ENCODE peak calls at places on chromosomes 3 and 15, in eight cellular contexts. One of them, this sample, is unnamed.
A peak's percentile ranks its signal among the peaks of the same experiment; 100 is the strongest.

GRCh38 chr3:184164648-184165330 is 9.6 kb downstream of the DVL3 start:
- DNase-seq in right atrium auricular region: no peak
- DNase-seq in right lobe of liver: no peak
- DNase-seq in tibial artery: no peak
- DNase-seq in cardiac muscle cell: no peak
- DNase-seq in upper lobe of right lung: no peak
- DNase-seq in heart left ventricle: no peak
- DNase-seq in lower lobe of right lung: no peak
- DNase-seq in this sample: no peak

GRCh38 chr3:48306860-48307530 is 26.5 kb downstream of the SPINK8 start:
- DNase-seq in upper lobe of right lung: no peak
- DNase-seq in lower lobe of right lung: no peak
- DNase-seq in cardiac muscle cell: no peak
- DNase-seq in heart left ventricle: no peak
- DNase-seq in right lobe of liver: no peak
- DNase-seq in tibial artery: no peak
- DNase-seq in right atrium auricular region: no peak
- DNase-seq in this sample: no peak

GRCh38 chr3:132464066-132464465 is 46.8 kb downstream of the DNAJC13 start:
- DNase-seq in cardiac muscle cell: no peak
- DNase-seq in tibial artery: no peak
- DNase-seq in upper lobe of right lung: no peak
- DNase-seq in heart left ventricle: no peak
- DNase-seq in right lobe of liver: no peak
- DNase-seq in right atrium auricular region: no peak
- DNase-seq in lower lobe of right lung: no peak
- DNase-seq in this sample: no peak

GRCh38 chr3:127677541-127678314 is 5.0 kb downstream of the ABTB1 start:
- DNase-seq in lower lobe of right lung: no peak
- DNase-seq in right atrium auricular region: no peak
- DNase-seq in right lobe of liver: peak; percentile 45
- DNase-seq in heart left ventricle: peak; percentile 23
- DNase-seq in upper lobe of right lung: peak; percentile 55
- DNase-seq in tibial artery: peak; percentile 17
- DNase-seq in cardiac muscle cell: no peak
- DNase-seq in this sample: no peak

GRCh38 chr3:17119198-17120072 is 234.7 kb downstream of the PLCL2 start:
- DNase-seq in right atrium auricular region: no peak
- DNase-seq in lower lobe of right lung: no peak
- DNase-seq in cardiac muscle cell: no peak
- DNase-seq in tibial artery: no peak
- DNase-seq in heart left ventricle: no peak
- DNase-seq in upper lobe of right lung: no peak
- DNase-seq in right lobe of liver: no peak
- DNase-seq in this sample: no peak

GRCh38 chr3:124627501-124627908 is 102.7 kb upstream of the UMPS start:
- DNase-seq in heart left ventricle: no peak
- DNase-seq in cardiac muscle cell: peak; percentile 49
- DNase-seq in upper lobe of right lung: no peak
- DNase-seq in right atrium auricular region: no peak
- DNase-seq in right lobe of liver: no peak
- DNase-seq in lower lobe of right lung: no peak
- DNase-seq in tibial artery: no peak
- DNase-seq in this sample: no peak

GRCh38 chr3:187286467-187287059 is 5.0 kb downstream of the MASP1 start:
- DNase-seq in right lobe of liver: peak; percentile 91
- DNase-seq in tibial artery: no peak
- DNase-seq in heart left ventricle: no peak
- DNase-seq in right atrium auricular region: no peak
- DNase-seq in cardiac muscle cell: no peak
- DNase-seq in upper lobe of right lung: no peak
- DNase-seq in lower lobe of right lung: no peak
- DNase-seq in this sample: no peak

GRCh38 chr3:134627831-134628230 is 23.0 kb downstream of the KY start:
- DNase-seq in heart left ventricle: no peak
- DNase-seq in upper lobe of right lung: no peak
- DNase-seq in cardiac muscle cell: no peak
- DNase-seq in right lobe of liver: no peak
- DNase-seq in lower lobe of right lung: no peak
- DNase-seq in tibial artery: no peak
- DNase-seq in right atrium auricular region: no peak
- DNase-seq in this sample: peak; percentile 22

GRCh38 chr3:132804498-132804897 is 82.3 kb upstream of the NPHP3 start:
- DNase-seq in tibial artery: no peak
- DNase-seq in cardiac muscle cell: no peak
- DNase-seq in right atrium auricular region: no peak
- DNase-seq in heart left ventricle: no peak
- DNase-seq in lower lobe of right lung: no peak
- DNase-seq in right lobe of liver: no peak
- DNase-seq in upper lobe of right lung: no peak
- DNase-seq in this sample: no peak

GRCh38 chr3:187430576-187430975 is 62.4 kb downstream of the RTP4 start:
- DNase-seq in cardiac muscle cell: no peak
- DNase-seq in right lobe of liver: no peak
- DNase-seq in heart left ventricle: no peak
- DNase-seq in tibial artery: no peak
- DNase-seq in lower lobe of right lung: no peak
- DNase-seq in upper lobe of right lung: no peak
- DNase-seq in right atrium auricular region: no peak
- DNase-seq in this sample: no peak

GRCh38 chr3:113245775-113246174 is 34.4 kb downstream of the BOC start:
- DNase-seq in cardiac muscle cell: no peak
- DNase-seq in right lobe of liver: no peak
- DNase-seq in right atrium auricular region: peak; percentile 77
- DNase-seq in tibial artery: peak; percentile 73
- DNase-seq in lower lobe of right lung: no peak
- DNase-seq in upper lobe of right lung: no peak
- DNase-seq in heart left ventricle: no peak
- DNase-seq in this sample: no peak

GRCh38 chr3:144259267-144259666 is 287.6 kb downstream of the DIPK2A start:
- DNase-seq in tibial artery: no peak
- DNase-seq in heart left ventricle: no peak
- DNase-seq in right lobe of liver: no peak
- DNase-seq in upper lobe of right lung: no peak
- DNase-seq in right atrium auricular region: no peak
- DNase-seq in lower lobe of right lung: no peak
- DNase-seq in cardiac muscle cell: no peak
- DNase-seq in this sample: no peak

GRCh38 chr15:48566669-48567068 is 78.8 kb downstream of the FBN1 start:
- DNase-seq in cardiac muscle cell: no peak
- DNase-seq in right atrium auricular region: no peak
- DNase-seq in upper lobe of right lung: no peak
- DNase-seq in lower lobe of right lung: no peak
- DNase-seq in heart left ventricle: no peak
- DNase-seq in tibial artery: no peak
- DNase-seq in right lobe of liver: no peak
- DNase-seq in this sample: no peak

GRCh38 chr3:132709761-132710160 is 12.4 kb downstream of the NPHP3 start:
- DNase-seq in right atrium auricular region: no peak
- DNase-seq in cardiac muscle cell: no peak
- DNase-seq in tibial artery: no peak
- DNase-seq in heart left ventricle: no peak
- DNase-seq in lower lobe of right lung: no peak
- DNase-seq in right lobe of liver: no peak
- DNase-seq in upper lobe of right lung: no peak
- DNase-seq in this sample: no peak

GRCh38 chr3:140497331-140497730 is 180.5 kb upstream of the TRIM42 start:
- DNase-seq in heart left ventricle: no peak
- DNase-seq in right atrium auricular region: no peak
- DNase-seq in cardiac muscle cell: no peak
- DNase-seq in lower lobe of right lung: no peak
- DNase-seq in right lobe of liver: no peak
- DNase-seq in upper lobe of right lung: no peak
- DNase-seq in tibial artery: no peak
- DNase-seq in this sample: no peak
- H3K27ac ChIP-seq in heart left ventricle: no peak overlapping the region
- H3K27ac ChIP-seq in right atrium auricular region: no peak overlapping the region
- H3K27ac ChIP-seq in cardiac muscle cell: no peak overlapping the region
- H3K27ac ChIP-seq in lower lobe of right lung: no peak overlapping the region
- H3K27ac ChIP-seq in right lobe of liver: no peak overlapping the region
- H3K27ac ChIP-seq in upper lobe of right lung: no peak overlapping the region
- H3K27ac ChIP-seq in tibial artery: no peak overlapping the region
- H3K27ac ChIP-seq in this sample: no peak overlapping the region

DNA sequence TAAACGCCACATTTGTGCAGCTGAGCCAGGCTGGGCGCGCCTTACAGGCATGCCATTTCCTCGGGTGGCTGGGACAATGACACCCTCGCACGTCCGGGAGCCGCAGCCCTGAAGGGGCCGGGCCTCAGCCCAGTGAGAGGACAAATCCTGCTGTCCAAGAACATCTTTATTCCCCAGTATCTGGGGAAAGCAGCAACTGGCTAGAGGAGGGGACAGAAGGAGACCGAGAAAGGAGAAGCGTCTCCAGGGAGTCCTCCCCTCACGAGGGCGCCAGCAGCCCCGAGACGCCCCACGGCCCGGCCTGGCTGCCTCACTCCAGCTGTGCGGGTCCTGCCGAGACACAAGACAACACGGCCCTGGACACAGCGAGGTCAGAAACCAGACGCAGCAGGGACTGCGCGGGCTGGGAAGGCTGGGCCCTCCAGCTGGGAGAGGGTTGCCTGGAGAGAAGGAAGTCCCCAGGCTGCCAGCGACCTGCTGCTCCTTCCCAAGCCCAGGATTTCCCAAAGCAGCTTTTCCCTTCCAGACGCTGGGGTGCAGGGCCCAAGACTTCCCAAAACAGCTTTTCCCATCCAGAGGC is 130.2 kb downstream of the CHSY1 start:
- DNase-seq in tibial artery: peak; percentile 69
- DNase-seq in lower lobe of right lung: peak; percentile 84
- DNase-seq in heart left ventricle: peak; percentile 94
- DNase-seq in right atrium auricular region: peak; percentile 81
- DNase-seq in right lobe of liver: peak; percentile 68
- DNase-seq in upper lobe of right lung: peak; percentile 85
- DNase-seq in cardiac muscle cell: peak; percentile 75
- DNase-seq in this sample: peak; percentile 58
- TF ChIP-seq CTCF in tibial artery: no peak
- TF ChIP-seq CTCF in lower lobe of right lung: peak; percentile 38
- TF ChIP-seq CTCF in heart left ventricle: no peak
- TF ChIP-seq CTCF in right atrium auricular region: peak; percentile 51
- TF ChIP-seq CTCF in right lobe of liver: peak; percentile 23
- TF ChIP-seq CTCF in upper lobe of right lung: peak; percentile 33
- TF ChIP-seq CTCF in cardiac muscle cell: peak; percentile 46
- TF ChIP-seq CTCF in this sample: no peak

GRCh38 chr3:105837143-105837740 is 31.6 kb downstream of the CBLB start:
- DNase-seq in heart left ventricle: no peak
- DNase-seq in upper lobe of right lung: no peak
- DNase-seq in right atrium auricular region: no peak
- DNase-seq in right lobe of liver: no peak
- DNase-seq in tibial artery: no peak
- DNase-seq in lower lobe of right lung: no peak
- DNase-seq in cardiac muscle cell: no peak
- DNase-seq in this sample: no peak

GRCh38 chr3:105834768-105835167 is 34.0 kb downstream of the CBLB start:
- DNase-seq in tibial artery: no peak
- DNase-seq in right lobe of liver: no peak
- DNase-seq in upper lobe of right lung: no peak
- DNase-seq in right atrium auricular region: no peak
- DNase-seq in cardiac muscle cell: no peak
- DNase-seq in lower lobe of right lung: no peak
- DNase-seq in heart left ventricle: no peak
- DNase-seq in this sample: no peak

GRCh38 chr3:105836533-105836932 is 32.3 kb downstream of the CBLB start:
- DNase-seq in tibial artery: no peak
- DNase-seq in cardiac muscle cell: no peak
- DNase-seq in right lobe of liver: no peak
- DNase-seq in lower lobe of right lung: no peak
- DNase-seq in right atrium auricular region: no peak
- DNase-seq in upper lobe of right lung: no peak
- DNase-seq in heart left ventricle: no peak
- DNase-seq in this sample: no peak

GRCh38 chr3:105837947-105838346 is 30.9 kb downstream of the CBLB start:
- DNase-seq in right lobe of liver: no peak
- DNase-seq in cardiac muscle cell: no peak
- DNase-seq in lower lobe of right lung: no peak
- DNase-seq in tibial artery: no peak
- DNase-seq in right atrium auricular region: no peak
- DNase-seq in upper lobe of right lung: no peak
- DNase-seq in heart left ventricle: no peak
- DNase-seq in this sample: no peak

GRCh38 chr3:105835606-105836005 is 33.2 kb downstream of the CBLB start:
- DNase-seq in right lobe of liver: no peak
- DNase-seq in heart left ventricle: no peak
- DNase-seq in upper lobe of right lung: no peak
- DNase-seq in cardiac muscle cell: no peak
- DNase-seq in lower lobe of right lung: no peak
- DNase-seq in right atrium auricular region: no peak
- DNase-seq in tibial artery: no peak
- DNase-seq in this sample: no peak
- H3K27ac ChIP-seq in right lobe of liver: peak overlapping the region; percentile 51
- H3K27ac ChIP-seq in heart left ventricle: peak overlapping the region; percentile 66
- H3K27ac ChIP-seq in upper lobe of right lung: no peak overlapping the region
- H3K27ac ChIP-seq in cardiac muscle cell: peak overlapping the region; percentile 36
- H3K27ac ChIP-seq in lower lobe of right lung: no peak overlapping the region
- H3K27ac ChIP-seq in right atrium auricular region: peak overlapping the region; percentile 51
- H3K27ac ChIP-seq in tibial artery: peak overlapping the region; percentile 11
- H3K27ac ChIP-seq in this sample: no peak overlapping the region

GRCh38 chr3:135926664-135927063 is 38.9 kb upstream of the PPP2R3A start:
- DNase-seq in upper lobe of right lung: no peak
- DNase-seq in right atrium auricular region: no peak
- DNase-seq in lower lobe of right lung: no peak
- DNase-seq in heart left ventricle: no peak
- DNase-seq in right lobe of liver: no peak
- DNase-seq in cardiac muscle cell: no peak
- DNase-seq in tibial artery: no peak
- DNase-seq in this sample: no peak

GRCh38 chr3:135924506-135924905 is 41.0 kb upstream of the PPP2R3A start:
- DNase-seq in right lobe of liver: no peak
- DNase-seq in cardiac muscle cell: no peak
- DNase-seq in upper lobe of right lung: no peak
- DNase-seq in tibial artery: no peak
- DNase-seq in heart left ventricle: no peak
- DNase-seq in right atrium auricular region: no peak
- DNase-seq in lower lobe of right lung: no peak
- DNase-seq in this sample: no peak

GRCh38 chr3:135930243-135930642 is 35.3 kb upstream of the PPP2R3A start:
- DNase-seq in tibial artery: no peak
- DNase-seq in cardiac muscle cell: peak; percentile 23
- DNase-seq in right atrium auricular region: no peak
- DNase-seq in upper lobe of right lung: no peak
- DNase-seq in heart left ventricle: no peak
- DNase-seq in right lobe of liver: no peak
- DNase-seq in lower lobe of right lung: no peak
- DNase-seq in this sample: no peak

GRCh38 chr3:135927170-135927569 is 38.4 kb upstream of the PPP2R3A start:
- DNase-seq in cardiac muscle cell: no peak
- DNase-seq in tibial artery: no peak
- DNase-seq in right atrium auricular region: no peak
- DNase-seq in lower lobe of right lung: no peak
- DNase-seq in right lobe of liver: no peak
- DNase-seq in upper lobe of right lung: no peak
- DNase-seq in heart left ventricle: no peak
- DNase-seq in this sample: no peak

DNA sequence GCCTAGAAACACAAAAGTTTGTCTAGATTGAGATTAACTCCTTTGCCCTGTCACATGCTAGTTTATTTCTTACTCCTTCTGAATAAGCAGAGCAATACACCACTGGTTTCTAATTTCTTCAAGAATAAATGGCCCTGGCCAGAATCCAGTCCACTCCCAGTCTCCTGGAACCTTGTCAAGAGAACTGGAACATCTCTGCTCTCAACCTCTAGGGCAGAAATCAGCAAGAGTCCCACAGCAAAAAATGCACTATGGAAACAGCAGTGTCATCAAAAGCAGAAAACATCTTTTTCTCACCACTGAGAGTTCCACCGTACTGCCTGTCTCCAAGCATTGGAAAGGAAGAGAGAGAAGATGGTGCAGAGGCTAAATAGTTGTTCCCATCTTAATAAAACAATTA is 35.9 kb upstream of the PPP2R3A start:
- DNase-seq in cardiac muscle cell: no peak
- DNase-seq in tibial artery: peak; percentile 26
- DNase-seq in lower lobe of right lung: no peak
- DNase-seq in heart left ventricle: no peak
- DNase-seq in right lobe of liver: no peak
- DNase-seq in right atrium auricular region: no peak
- DNase-seq in upper lobe of right lung: no peak
- DNase-seq in this sample: no peak
- TF ChIP-seq CTCF in cardiac muscle cell: no peak
- TF ChIP-seq CTCF in tibial artery: no peak
- TF ChIP-seq CTCF in lower lobe of right lung: no peak
- TF ChIP-seq CTCF in heart left ventricle: no peak
- TF ChIP-seq CTCF in right lobe of liver: no peak
- TF ChIP-seq CTCF in right atrium auricular region: no peak
- TF ChIP-seq CTCF in upper lobe of right lung: no peak
- TF ChIP-seq CTCF in this sample: no peak

This sample was measured in colonic mucosa.